ENCODE peak calls at places on chromosome 7, in five cellular contexts. B, Q, A, D and F are unnamed samples.

GRCh38 chr7:143492799-143493568 is 15.3 kb downstream of the TAS2R41 start:
- DNase-seq in B (peak; percentile 39), Q (no peak), A (no peak), D (no peak), F (no peak)

GRCh38 chr7:84009051-84009450 is 185.5 kb downstream of the SEMA3A start:
- DNase-seq in B (no peak), Q (no peak), A (no peak), D (no peak), F (no peak)

GRCh38 chr7:125644113-125644512 is 714.5 kb upstream of the POT1 start:
- DNase-seq in B (no peak), Q (no peak), A (peak; percentile 48), D (no peak), F (no peak)

GRCh38 chr7:151087247-151088018 is 1.2 kb downstream of the AGAP3 start:
- DNase-seq in B (peak; percentile 35), Q (peak; percentile 90), A (peak; percentile 82), D (peak; percentile 72), F (no peak)

GRCh38 chr7:17055596-17055995 is 173.8 kb upstream of the AGR3 start:
- DNase-seq in B (no peak), Q (no peak), A (no peak), D (no peak), F (no peak)

GRCh38 chr7:117047496-117047895 is 94.2 kb downstream of the ST7 start:
- DNase-seq in B (no peak), Q (no peak), A (peak; percentile 76), D (no peak), F (no peak)

GRCh38 chr7:136925556-136925955 is 57.1 kb downstream of the CHRM2 start:
- DNase-seq in B (no peak), Q (no peak), A (no peak), D (no peak), F (no peak)

GRCh38 chr7:86970547-86970946 is 88.9 kb downstream of the ELAPOR2 start:
- DNase-seq in B (no peak), Q (no peak), A (no peak), D (no peak), F (no peak)

GRCh38 chr7:44486693-44487092 is 3.8 kb downstream of the NUDCD3 start:
- DNase-seq in B (peak; percentile 17), Q (no peak), A (no peak), D (no peak), F (no peak)

GRCh38 chr7:115779561-115779960 is 251.0 kb downstream of the TFEC start:
- DNase-seq in B (peak; percentile 1), Q (no peak), A (peak; percentile 69), D (no peak), F (no peak)

GRCh38 chr7:155224116-155224811 is 73.4 kb upstream of the INSIG1 start:
- DNase-seq in B (no peak), Q (no peak), A (peak; percentile 99), D (no peak), F (no peak)

GRCh38 chr7:151888079-151888673 is 11.3 kb upstream of the PRKAG2 start:
- DNase-seq in B (no peak), Q (no peak), A (no peak), D (peak; percentile 12), F (no peak)

GRCh38 chr7:140421521-140421920 is 17.7 kb downstream of the RAB19 start:
- DNase-seq in B (no peak), Q (no peak), A (no peak), D (no peak), F (no peak)

GRCh38 chr7:95871078-95871848 is 98.9 kb downstream of the DYNC1I1 start:
- DNase-seq in B (peak; percentile 22), Q (no peak), A (peak; percentile 84), D (no peak), F (peak; percentile 23)

GRCh38 chr7:73429218-73429617 is 4.4 kb upstream of the FZD9 start:
- DNase-seq in B (no peak), Q (no peak), A (peak; percentile 97), D (no peak), F (no peak)

GRCh38 chr7:9937944-9938631 is 1035.6 kb upstream of the PHF14 start:
- DNase-seq in B (no peak), Q (no peak), A (peak; percentile 71), D (no peak), F (no peak)